ENCODE peak calls at places on chromosome 3, in nine cellular contexts. L, Q, C, G, O, I, Z, M and E are unnamed samples.

GRCh38 chr3:197428117-197428761 is 127.5 kb downstream of the BDH1 start:
- DNase-seq in C (peak; percentile 25), Q (peak; percentile 38), I (peak; percentile 43), M (peak; percentile 30), O (peak; percentile 60), L (peak; percentile 59), Z (no peak), G (peak; percentile 28), E (no peak)

GRCh38 chr3:99817047-99817436 is 620 bp upstream of the CMSS1 start:
- DNase-seq in M (peak; percentile 42), Z (no peak), G (peak; percentile 13), I (no peak), L (no peak), O (peak; percentile 61), Q (no peak), C (no peak), E (no peak)

GRCh38 chr3:89699771-89700170 is 592.4 kb downstream of the EPHA3 start:
- DNase-seq in M (peak; percentile 1), I (no peak), L (no peak), O (no peak), G (no peak), C (no peak), Z (no peak), Q (no peak), E (no peak)

GRCh38 chr3:190581041-190581501 is 67.2 kb downstream of the IL1RAP start:
- DNase-seq in Z (no peak), L (peak; percentile 61), O (no peak), I (no peak), G (peak; percentile 51), Q (peak; percentile 21), C (no peak), M (no peak), E (no peak)

GRCh38 chr3:155326901-155327300 is 33.4 kb upstream of the STRIT1 start:
- DNase-seq in G (no peak), M (no peak), Z (no peak), L (no peak), O (no peak), Q (no peak), I (no peak), C (no peak), E (no peak)

GRCh38 chr3:144437989-144438388 is 466.4 kb downstream of the DIPK2A start:
- DNase-seq in M (no peak), Q (no peak), I (no peak), O (no peak), C (no peak), G (no peak), L (no peak), Z (no peak), E (no peak)

GRCh38 chr3:187739125-187739560 is 6.1 kb downstream of the BCL6 start:
- DNase-seq in L (no peak), I (peak; percentile 50), M (peak; percentile 43), O (peak; percentile 83), G (no peak), Z (no peak), C (no peak), Q (no peak), E (no peak)

GRCh38 chr3:113560845-113561623 is 28.7 kb downstream of the SIDT1 start:
- DNase-seq in G (peak; percentile 75), C (peak; percentile 54), Z (peak; percentile 45), O (no peak), Q (no peak), M (peak; percentile 19), I (no peak), L (peak; percentile 51), E (peak; percentile 47)

DNA sequence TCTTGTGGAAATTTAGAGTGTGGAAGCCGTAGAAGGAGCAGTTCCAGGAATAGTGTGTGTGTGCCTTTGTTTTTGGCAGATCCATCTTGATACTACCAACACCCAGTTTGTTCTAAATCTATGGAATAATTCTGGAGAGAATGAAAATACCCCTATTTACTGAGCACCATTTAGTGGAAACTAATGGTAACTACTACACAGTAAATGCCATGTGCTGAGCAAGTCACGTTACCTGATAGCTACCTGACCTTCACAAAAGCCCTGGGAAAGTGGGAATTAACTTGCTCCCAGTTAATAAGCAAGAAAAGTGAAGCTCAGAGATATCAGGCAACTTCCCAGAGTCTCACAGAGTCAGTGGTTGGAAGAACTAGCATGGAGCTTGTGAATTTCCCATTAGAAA is 137.7 kb downstream of the ARPP21 start:
- DNase-seq in Z (no peak), C (no peak), M (no peak), O (no peak), I (no peak), L (no peak), G (no peak), Q (no peak), E (no peak)
- TF ChIP-seq CTCF in Z (no peak), C (no peak), M (no peak), O (no peak), I (no peak), L (no peak), G (no peak), Q (no peak), E (peak; percentile 7)

GRCh38 chr3:114764056-114764492 is 383.0 kb downstream of the ZBTB20 start:
- DNase-seq in C (no peak), O (no peak), G (peak; percentile 18), Z (no peak), I (no peak), L (no peak), M (no peak), Q (no peak), E (no peak)

GRCh38 chr3:114760679-114761078 is 386.4 kb downstream of the ZBTB20 start:
- DNase-seq in G (no peak), O (no peak), Q (no peak), Z (no peak), L (no peak), C (no peak), M (no peak), I (no peak), E (no peak)

GRCh38 chr3:114762144-114762543 is 384.9 kb downstream of the ZBTB20 start:
- DNase-seq in Q (no peak), G (no peak), Z (no peak), O (no peak), M (no peak), I (no peak), L (no peak), C (no peak), E (no peak)

GRCh38 chr3:114756506-114757279 is 390.4 kb downstream of the ZBTB20 start:
- DNase-seq in Q (peak; percentile 72), G (peak; percentile 43), O (no peak), I (peak; percentile 15), M (no peak), C (peak; percentile 90), L (peak; percentile 35), Z (no peak), E (no peak)

DNA sequence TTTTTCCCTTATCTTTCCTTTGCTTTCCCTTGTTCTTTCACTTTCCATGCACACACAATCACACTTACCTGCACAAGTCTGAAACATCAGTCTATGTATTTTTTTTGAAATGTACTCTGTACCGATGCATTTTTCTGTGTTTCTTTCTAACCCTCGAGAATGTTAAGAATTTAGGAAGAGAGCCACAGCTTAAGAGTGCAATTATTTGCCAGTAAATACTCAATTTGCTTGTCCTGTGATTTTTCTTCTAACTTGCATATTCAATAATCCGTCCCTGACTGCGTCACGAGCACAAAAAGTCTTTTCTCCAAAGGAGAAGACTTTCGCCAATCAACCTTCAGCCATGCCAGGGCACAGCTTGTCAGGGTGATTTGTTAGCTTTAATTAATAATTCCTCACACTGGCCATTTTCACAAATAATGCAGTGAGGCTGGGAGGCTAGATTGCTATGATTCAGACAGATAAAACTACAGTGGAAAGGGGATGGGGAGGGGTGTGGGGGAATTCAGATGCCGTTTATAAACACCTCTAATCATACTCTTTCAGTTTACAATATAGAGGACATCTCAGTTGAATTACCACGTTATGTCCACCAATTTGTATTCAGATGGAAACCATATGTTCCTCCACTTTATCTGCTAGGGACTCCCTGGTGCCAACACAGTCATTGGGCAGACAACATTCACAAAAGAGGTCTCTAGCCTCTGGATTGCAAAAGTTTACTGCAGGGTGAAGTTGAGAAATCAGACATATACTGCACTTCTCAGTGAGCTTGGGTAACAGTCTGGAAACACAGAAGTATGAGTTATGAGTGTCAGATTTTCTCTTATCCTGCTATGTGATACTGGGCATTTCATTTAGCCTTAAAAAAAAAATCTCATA is 388.0 kb downstream of the ZBTB20 start:
- DNase-seq in I (peak; percentile 10), C (peak; percentile 68), Z (no peak), Q (peak; percentile 90), M (no peak), L (peak; percentile 69), O (no peak), G (peak; percentile 84), E (no peak)
- H3K4me3 ChIP-seq in I (peak overlapping the region; percentile 33), C (peak overlapping the region; percentile 43), Z (peak overlapping the region; percentile 17), Q (peak overlapping the region; percentile 39), M (no peak overlapping the region), L (peak overlapping the region; percentile 14), O (peak overlapping the region; percentile 56), G (peak overlapping the region; percentile 43), E (peak overlapping the region; percentile 54)

GRCh38 chr3:11665331-11665730 is 21.6 kb upstream of the VGLL4 start:
- DNase-seq in I (no peak), G (no peak), C (no peak), M (no peak), L (no peak), Q (no peak), Z (no peak), O (no peak), E (no peak)

GRCh38 chr3:11661827-11662226 is 18.1 kb upstream of the VGLL4 start:
- DNase-seq in Q (peak; percentile 77), C (peak; percentile 25), L (peak; percentile 40), M (no peak), O (no peak), G (peak; percentile 81), Z (no peak), I (no peak), E (no peak)

GRCh38 chr3:11660242-11660641 is 16.5 kb upstream of the VGLL4 start:
- DNase-seq in L (no peak), O (no peak), G (no peak), I (no peak), M (no peak), Q (no peak), C (no peak), Z (no peak), E (no peak)

GRCh38 chr3:11661052-11661656 is 17.4 kb upstream of the VGLL4 start:
- DNase-seq in C (no peak), O (no peak), Z (no peak), L (no peak), G (peak; percentile 35), M (no peak), I (no peak), Q (no peak), E (no peak)

DNA sequence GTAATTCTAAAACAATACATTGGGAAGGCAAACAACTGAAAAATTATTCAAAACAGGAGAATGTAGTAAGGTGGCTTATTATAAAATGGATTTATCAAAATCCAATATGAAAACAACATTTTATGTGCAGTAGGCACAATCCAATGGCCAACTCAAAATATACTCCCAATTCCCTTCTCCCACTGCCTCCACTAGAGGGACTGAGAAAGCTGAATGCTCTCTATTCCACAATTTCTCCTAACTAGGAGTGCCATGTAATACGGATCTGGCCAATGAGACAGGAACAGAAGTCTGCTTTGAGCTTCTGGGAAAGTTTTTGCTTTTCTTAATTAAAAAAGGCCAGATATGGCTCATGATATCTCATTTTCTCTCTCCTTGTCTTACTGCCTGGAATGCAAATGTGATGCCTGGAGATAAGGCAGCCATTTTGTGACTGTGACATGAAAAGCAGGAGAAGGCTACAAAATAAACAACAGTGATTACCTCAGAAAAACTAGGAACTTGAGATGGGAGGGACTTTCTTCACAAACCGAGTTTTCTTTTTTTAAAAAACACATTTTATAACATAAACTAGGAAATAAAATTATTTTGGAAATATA is 18.8 kb upstream of the VGLL4 start:
- DNase-seq in M (peak; percentile 62), Q (no peak), I (no peak), Z (no peak), G (peak; percentile 38), L (no peak), O (no peak), C (peak; percentile 29), E (no peak)
- TF ChIP-seq CTCF in M (peak; percentile 52), Q (peak; percentile 48), I (no peak), Z (peak; percentile 15), G (peak; percentile 53), L (peak; percentile 50), O (no peak), C (peak; percentile 69), E (peak; percentile 60)

DNA sequence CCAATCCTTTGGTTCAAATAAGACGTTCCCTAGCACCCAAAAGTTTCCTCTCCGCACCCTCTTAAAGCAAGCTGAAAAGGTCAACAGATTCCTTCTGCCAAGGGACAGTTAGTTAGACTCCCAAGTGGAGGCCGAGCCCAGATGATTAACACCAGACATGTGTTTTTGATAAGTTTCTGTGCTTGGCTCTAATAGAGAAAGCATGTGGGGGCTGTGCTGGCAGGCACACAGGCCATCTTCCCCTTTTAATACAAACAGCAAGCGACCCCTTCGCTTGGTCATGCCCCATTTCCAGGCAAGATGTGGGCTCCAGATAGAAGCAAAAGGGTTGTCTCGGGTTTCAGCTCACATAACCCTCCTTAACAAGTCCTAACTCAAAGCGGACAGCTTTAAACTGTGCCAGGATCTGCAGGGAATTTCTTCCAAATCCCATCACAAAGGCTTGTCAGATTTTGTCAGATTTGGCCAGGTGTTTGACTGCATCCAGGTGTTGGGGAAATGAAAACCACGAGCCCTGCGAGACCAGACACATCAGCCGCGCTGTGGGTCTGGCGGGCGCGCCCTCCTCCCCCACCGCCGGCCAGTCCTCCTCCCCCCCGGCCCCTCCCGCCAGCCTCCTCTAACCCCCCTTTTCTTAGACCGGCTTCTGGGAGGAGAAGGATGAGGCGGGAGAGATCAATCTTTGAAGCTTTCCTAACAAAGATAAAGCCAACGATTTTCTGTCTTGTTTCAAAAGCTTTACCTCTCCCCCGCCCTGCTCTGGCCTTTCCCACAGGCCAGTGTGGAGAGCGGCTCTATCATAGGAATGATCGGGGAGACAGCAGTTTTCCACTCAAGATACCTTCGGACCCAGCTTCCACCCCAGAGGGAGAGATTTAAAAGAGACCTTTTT is 3.4 kb downstream of the HES1 start:
- DNase-seq in O (peak; percentile 54), C (peak; percentile 96), G (peak; percentile 87), I (no peak), M (peak; percentile 67), L (peak; percentile 97), Q (peak; percentile 55), Z (no peak), E (no peak)
- H3K4me3 ChIP-seq in O (peak overlapping the region; percentile 92), C (no peak overlapping the region), G (peak overlapping the region; percentile 86), I (no peak overlapping the region), M (peak overlapping the region; percentile 78), L (peak overlapping the region; percentile 31), Q (no peak overlapping the region), Z (peak overlapping the region; percentile 76), E (peak overlapping the region; percentile 75)